ENCODE peak calls at places on chromosomes 16 and 17, in five cellular contexts. J, Z, K, L and O are unnamed samples.

GRCh38 chr17:3667366-3668278 is 756 bp downstream of the TAX1BP3 start:
- DNase-seq in J (peak), Z (peak), K (peak), L (no peak), O (no peak)

GRCh38 chr16:9908613-9909012 is 273.6 kb downstream of the GRIN2A start:
- DNase-seq in J (no peak), Z (no peak), K (no peak), L (no peak), O (no peak)

GRCh38 chr17:63956296-63956920 is 16.3 kb downstream of the SCN4A start:
- DNase-seq in J (no peak), Z (no peak), K (no peak), L (no peak), O (no peak)

GRCh38 chr17:38428150-38428642 is at the start of gene ARHGAP23:
- DNase-seq in J (peak), Z (peak), K (peak), L (no peak), O (no peak)

GRCh38 chr16:82681592-82681991 is 54.8 kb downstream of the CDH13 start:
- DNase-seq in J (no peak), Z (no peak), K (no peak), L (no peak), O (no peak)

GRCh38 chr17:2853111-2853721 is 57.0 kb downstream of the RAP1GAP2 start:
- DNase-seq in J (peak), Z (peak), K (peak), L (no peak), O (no peak)

GRCh38 chr17:17420035-17420434 is 56.8 kb upstream of the MED9 start:
- DNase-seq in J (no peak), Z (no peak), K (no peak), L (no peak), O (no peak)

GRCh38 chr17:38322156-38322779 is 21.5 kb downstream of the GPR179 start:
- DNase-seq in J (peak), Z (peak), K (no peak), L (peak), O (peak)

GRCh38 chr17:8391711-8392110 is 5.9 kb downstream of the RNF222 start:
- DNase-seq in J (no peak), Z (no peak), K (no peak), L (no peak), O (no peak)

GRCh38 chr16:22855231-22855630 is 41.3 kb downstream of the HS3ST2 start:
- DNase-seq in J (no peak), Z (no peak), K (no peak), L (no peak), O (no peak)

GRCh38 chr17:39178516-39178915 is 12.6 kb upstream of the ARL5C start:
- DNase-seq in J (peak), Z (no peak), K (peak), L (no peak), O (no peak)

GRCh38 chr17:45127583-45128300 is 4.6 kb downstream of the PLCD3 start:
- DNase-seq in J (peak), Z (peak), K (peak), L (no peak), O (no peak)

GRCh38 chr17:72665841-72666518 is 426.5 kb downstream of the SLC39A11 start:
- DNase-seq in J (no peak), Z (no peak), K (no peak), L (no peak), O (no peak)

GRCh38 chr17:48149174-48150106 is 41.9 kb downstream of the SNX11 start:
- DNase-seq in J (no peak), Z (no peak), K (no peak), L (no peak), O (no peak)

GRCh38 chr17:27526603-27527002 is 70.4 kb downstream of the KSR1 start:
- DNase-seq in J (peak), Z (no peak), K (peak), L (no peak), O (no peak)